ENCODE peak calls at places on chromosomes 12 and 14, in six cellular contexts. E is T-cell; N is A172; L is CD4-positive, alpha-beta memory T cell; A is GM12865; F is pancreas. Y is an unnamed sample.

GRCh38 chr14:92334050-92334449 is 11.1 kb downstream of the SLC24A4 start:
- DNase-seq in E (no peak), N (no peak), L (no peak), A (no peak), F (no peak), Y (no peak)

GRCh38 chr14:63421226-63421625 is 102.5 kb upstream of the GPHB5 start:
- DNase-seq in N (no peak), E (no peak), A (no peak), L (no peak), F (no peak), Y (no peak)

GRCh38 chr12:7989827-7990491 is 42.6 kb upstream of the FOXJ2 start:
- DNase-seq in E (peak; percentile 38), N (no peak), F (no peak), L (peak; percentile 78), A (peak; percentile 38), Y (peak; percentile 74)

GRCh38 chr12:101305226-101305779 is 25.4 kb downstream of the UTP20 start:
- DNase-seq in L (no peak), F (no peak), E (no peak), N (no peak), A (no peak), Y (no peak)

GRCh38 chr14:44347316-44347715 is 159.8 kb downstream of the FSCB start:
- DNase-seq in A (no peak), N (no peak), E (no peak), F (no peak), L (no peak), Y (no peak)

GRCh38 chr14:34301107-34301734 is 160.8 kb downstream of the SPTSSA start:
- DNase-seq in L (peak; percentile 25), A (peak; percentile 38), F (no peak), E (no peak), N (peak; percentile 36), Y (no peak)

GRCh38 chr12:105617141-105617540 is 286.6 kb downstream of the C12orf75 start:
- DNase-seq in E (no peak), F (no peak), N (peak; percentile 63), L (no peak), A (no peak), Y (no peak)

GRCh38 chr14:24037658-24038037 is 14.2 kb upstream of the CARMIL3 start:
- DNase-seq in L (no peak), N (no peak), A (no peak), E (no peak), F (peak; percentile 65), Y (no peak)

GRCh38 chr12:26118356-26118755 is 6.5 kb downstream of the BHLHE41 start:
- DNase-seq in F (no peak), L (no peak), A (no peak), E (no peak), N (no peak), Y (no peak)

GRCh38 chr12:76274699-76275098 is 73.5 kb downstream of the BBS10 start:
- DNase-seq in N (peak; percentile 94), A (no peak), E (no peak), F (no peak), L (no peak), Y (no peak)